ENCODE peak calls at places on chromosomes 2 and 18, in ten cellular contexts. G is stimulated activated naive B cell treated with anti-CD40 and anti-IgM and Interleukin-4, amounts not matched to agents 10 μg/mL and 1 μg/mL and 100 μg/mL, for 72 hours; X is mucosa of descending colon; Z is omental fat pad; S is IMR-90; C is HCT116; B is RCC 7860; L is left lobe of liver; R is suprapubic skin; V is glomerular endothelial cell. M is an unnamed sample.

GRCh38 chr2:39584283-39584972 is 81.3 kb upstream of the TMEM178A start:
- DNase-seq in Z (no peak), V (no peak), C (no peak), S (peak), L (no peak), B (no peak), R (no peak), X (no peak), G (no peak), M (no peak)

GRCh38 chr2:102486941-102487702 is 14.1 kb downstream of the SLC9A4 start:
- DNase-seq in Z (no peak), C (no peak), S (no peak), L (no peak), V (no peak), B (no peak), G (no peak), X (no peak), R (no peak), M (no peak)

GRCh38 chr18:51569153-51569552 is 371.7 kb upstream of the MEX3C start:
- DNase-seq in L (no peak), G (no peak), Z (no peak), R (no peak), C (no peak), S (no peak), X (no peak), B (no peak), V (no peak), M (no peak)

GRCh38 chr2:133844214-133844892 is 276.1 kb upstream of the NCKAP5 start:
- DNase-seq in Z (peak), S (peak), R (no peak), C (peak), V (peak), L (peak), B (peak), X (no peak), G (peak), M (peak)

GRCh38 chr2:136295168-136295567 is 177.2 kb upstream of the CXCR4 start:
- DNase-seq in L (no peak), V (no peak), Z (no peak), X (no peak), C (no peak), R (no peak), G (no peak), B (no peak), S (no peak), M (no peak)

GRCh38 chr2:21772624-21773023 is 648.9 kb downstream of the TDRD15 start:
- DNase-seq in C (no peak), B (no peak), S (peak), L (no peak), G (no peak), R (no peak), Z (no peak), V (no peak), X (no peak), M (no peak)

GRCh38 chr2:151423760-151424159 is 14.1 kb downstream of the RIF1 start:
- DNase-seq in X (no peak), G (no peak), B (no peak), S (no peak), C (no peak), Z (no peak), L (no peak), V (no peak), R (no peak), M (no peak)

GRCh38 chr2:33134764-33135560 is 188.2 kb downstream of the LTBP1 start:
- DNase-seq in S (no peak), R (no peak), B (no peak), G (no peak), Z (no peak), C (no peak), V (no peak), L (no peak), X (no peak), M (no peak)

GRCh38 chr2:233418761-233419625 is 64.7 kb downstream of the DGKD start:
- DNase-seq in V (peak), X (peak), G (peak), S (peak), B (peak), Z (no peak), C (peak), L (no peak), R (no peak), M (no peak)

GRCh38 chr2:241864897-241865213 is 4.7 kb upstream of the RTP5 start:
- DNase-seq in R (no peak), X (no peak), C (no peak), G (no peak), Z (no peak), B (no peak), V (no peak), L (no peak), S (no peak), M (no peak)

GRCh38 chr2:43175187-43175490 is 51.3 kb downstream of the ZFP36L2 start:
- DNase-seq in G (peak), Z (no peak), C (no peak), R (no peak), V (no peak), B (no peak), L (no peak), X (no peak), S (peak), M (no peak)

GRCh38 chr2:43676322-43677050 is at the start of gene C1GALT1C1L:
- DNase-seq in L (no peak), S (peak), G (peak), R (peak), V (no peak), X (peak), C (no peak), Z (no peak), B (peak), M (no peak)

GRCh38 chr18:59724116-59724515 is 26.9 kb upstream of the CCBE1 start:
- DNase-seq in C (no peak), B (no peak), X (no peak), Z (no peak), R (no peak), S (no peak), L (no peak), G (no peak), V (no peak), M (no peak)

GRCh38 chr2:105510761-105511669 is 112.2 kb upstream of the FHL2 start:
- DNase-seq in Z (no peak), X (no peak), L (no peak), G (no peak), B (peak), S (peak), R (no peak), V (no peak), C (peak), M (no peak)

GRCh38 chr18:3177902-3178687 is 41.7 kb downstream of the MYOM1 start:
- DNase-seq in L (no peak), X (no peak), Z (no peak), R (peak), C (no peak), S (peak), V (no peak), G (peak), B (no peak), M (no peak)

M was measured in DND-41.